ENCODE peak calls at places on chromosomes 13 and 19, in nine cellular contexts. Q, H, S, B, O, G, U, E and L are unnamed samples.
A peak's percentile ranks its signal among the peaks of the same experiment; 100 is the strongest.

GRCh38 chr13:44758595-44759221 is 182.6 kb upstream of the TSC22D1 start:
- DNase-seq in Q (no peak), H (peak; percentile 97), S (no peak), B (no peak), O (no peak), G (peak; percentile 73), U (peak; percentile 22), E (peak; percentile 85), L (peak; percentile 98)

GRCh38 chr19:46602392-46603194 is 1.5 kb downstream of the CALM3 start:
- DNase-seq in Q (no peak), H (no peak), S (no peak), B (no peak), O (peak; percentile 39), G (no peak), U (no peak), E (no peak), L (no peak)

GRCh38 chr19:40035996-40036395 is 20.0 kb downstream of the ZNF780B start:
- DNase-seq in Q (no peak), H (no peak), S (no peak), B (no peak), O (no peak), G (no peak), U (no peak), E (peak; percentile 40), L (peak; percentile 4)

GRCh38 chr19:44570984-44571684 is 41.7 kb upstream of the CEACAM20 start:
- DNase-seq in Q (no peak), H (peak; percentile 80), S (peak; percentile 16), B (peak; percentile 52), O (peak; percentile 49), G (peak; percentile 81), U (peak; percentile 55), E (peak; percentile 79), L (peak; percentile 82)

GRCh38 chr13:32212420-32212819 is 102.7 kb downstream of the ZAR1L start:
- DNase-seq in Q (no peak), H (peak; percentile 79), S (no peak), B (no peak), O (no peak), G (peak; percentile 47), U (peak; percentile 39), E (peak; percentile 79), L (peak; percentile 91)

GRCh38 chr13:25276748-25277147 is 10.5 kb downstream of the MTMR6 start:
- DNase-seq in Q (no peak), H (peak; percentile 36), S (no peak), B (no peak), O (no peak), G (no peak), U (no peak), E (peak; percentile 29), L (peak; percentile 65)

GRCh38 chr13:89897681-89898080 is 1449.8 kb upstream of the MIR17HG start:
- DNase-seq in Q (no peak), H (no peak), S (no peak), B (no peak), O (no peak), G (no peak), U (no peak), E (no peak), L (no peak)

GRCh38 chr13:73325351-73326214 is 266.8 kb downstream of the KLF5 start:
- DNase-seq in Q (no peak), H (no peak), S (no peak), B (no peak), O (no peak), G (no peak), U (no peak), E (no peak), L (peak; percentile 5)

GRCh38 chr13:44305845-44306244 is 67.8 kb upstream of the SERP2 start:
- DNase-seq in Q (no peak), H (peak; percentile 55), S (no peak), B (no peak), O (no peak), G (no peak), U (no peak), E (peak; percentile 3), L (peak; percentile 67)

GRCh38 chr19:30691767-30692516 is 319.8 kb downstream of the ZNF536 start:
- DNase-seq in Q (no peak), H (no peak), S (no peak), B (no peak), O (no peak), G (peak; percentile 11), U (no peak), E (no peak), L (no peak)

GRCh38 chr19:4069331-4069959 is 2.7 kb upstream of the ZBTB7A start:
- DNase-seq in Q (no peak), H (no peak), S (no peak), B (no peak), O (peak; percentile 70), G (no peak), U (no peak), E (no peak), L (no peak)

GRCh38 chr13:97386832-97387486 is 47.0 kb upstream of the RAP2A start:
- DNase-seq in Q (no peak), H (no peak), S (no peak), B (no peak), O (peak; percentile 32), G (no peak), U (no peak), E (no peak), L (no peak)

GRCh38 chr13:96968027-96968426 is 26.2 kb downstream of the OXGR1 start:
- DNase-seq in Q (no peak), H (no peak), S (no peak), B (no peak), O (no peak), G (no peak), U (no peak), E (no peak), L (no peak)

GRCh38 chr13:113854238-113855011 is 9.5 kb downstream of the GAS6 start:
- DNase-seq in Q (no peak), H (peak; percentile 79), S (no peak), B (no peak), O (no peak), G (peak; percentile 53), U (no peak), E (no peak), L (peak; percentile 81)

GRCh38 chr19:18340990-18341868 is 831 bp downstream of the PGPEP1 start:
- DNase-seq in Q (peak; percentile 38), H (peak; percentile 55), S (peak; percentile 21), B (peak; percentile 51), O (peak; percentile 67), G (no peak), U (no peak), E (peak; percentile 69), L (peak; percentile 42)

GRCh38 chr13:51283361-51283760 is 56.1 kb upstream of the SERPINE3 start:
- DNase-seq in Q (no peak), H (no peak), S (no peak), B (no peak), O (no peak), G (no peak), U (no peak), E (no peak), L (no peak)

GRCh38 chr19:40225440-40226305 is 816 bp downstream of the CCNP start:
- DNase-seq in Q (no peak), H (peak; percentile 49), S (no peak), B (no peak), O (no peak), G (no peak), U (no peak), E (peak; percentile 31), L (peak; percentile 37)

GRCh38 chr13:75724742-75725504 is 88.8 kb downstream of the LMO7 start:
- DNase-seq in Q (no peak), H (no peak), S (no peak), B (no peak), O (no peak), G (no peak), U (no peak), E (no peak), L (no peak)

GRCh38 chr19:40235238-40236025 is 8.9 kb upstream of the CCNP start:
- DNase-seq in Q (no peak), H (no peak), S (no peak), B (no peak), O (no peak), G (no peak), U (no peak), E (no peak), L (no peak)